ENCODE peak calls at places on chromosomes 16 and 17, in five cellular contexts. V is endothelial cell of umbilical vein, G is T-cell, R is left lobe of liver, E is GM23248. O is an unnamed sample.

GRCh38 chr17:2259769-2260536 is 43.6 kb downstream of the SMG6 start:
- DNase-seq in E (peak), R (no peak), G (peak), V (no peak), O (no peak)

GRCh38 chr16:3573146-3573815 is 3.9 kb downstream of the NLRC3 start:
- DNase-seq in E (no peak), R (no peak), G (no peak), V (no peak), O (no peak)

GRCh38 chr17:29133146-29133713 is 47.0 kb downstream of the MYO18A start:
- DNase-seq in E (peak), V (no peak), R (no peak), G (no peak), O (peak)

GRCh38 chr17:31726980-31727427 is 132.0 kb downstream of the COPRS start:
- DNase-seq in G (no peak), R (no peak), E (no peak), V (no peak), O (no peak)

GRCh38 chr16:57620316-57621231 is 7.9 kb upstream of the ADGRG1 start:
- DNase-seq in E (no peak), V (no peak), G (no peak), R (no peak), O (no peak)

GRCh38 chr16:3009568-3010390 is 2.9 kb upstream of the CLDN9 start:
- DNase-seq in R (no peak), V (no peak), E (peak), G (no peak), O (no peak)

GRCh38 chr17:7729841-7730240 is 12.3 kb downstream of the DNAH2 start:
- DNase-seq in V (no peak), R (no peak), G (no peak), E (no peak), O (no peak)

GRCh38 chr16:74999208-74999682 is 421 bp downstream of the ZNRF1 start:
- DNase-seq in R (peak), E (peak), V (no peak), G (peak), O (peak)

GRCh38 chr17:47305302-47305923 is 18.3 kb upstream of the EFCAB13 start:
- DNase-seq in G (no peak), R (no peak), V (peak), E (peak), O (no peak)

GRCh38 chr17:58336456-58337094 is 8.0 kb upstream of the TSPOAP1 start:
- DNase-seq in V (no peak), R (no peak), E (peak), G (no peak), O (no peak)

GRCh38 chr17:82330322-82331239 is 3.0 kb downstream of the SECTM1 start:
- DNase-seq in V (peak), G (no peak), E (peak), R (peak), O (no peak)

GRCh38 chr17:58156839-58157803 is 8.9 kb downstream of the OR4D1 start:
- DNase-seq in R (no peak), V (no peak), G (peak), E (peak), O (no peak)

O was measured in right lobe of liver.